ENCODE peak calls at places on chromosome 3, in eight cellular contexts. U is hepatocyte, Y is SK-N-SH, A is neural crest cell, H is gastrocnemius medialis, P is mucosa of descending colon, X is left ventricle myocardium inferior, O is colonic mucosa. C is an unnamed sample.
A peak's percentile ranks its signal among the peaks of the same experiment; 100 is the strongest.

GRCh38 chr3:114899186-114899931 is 247.7 kb downstream of the ZBTB20 start:
- DNase-seq in U (peak; percentile 62), Y (no peak), A (no peak), H (peak; percentile 63), P (no peak), X (no peak), O (peak; percentile 34), C (no peak)

GRCh38 chr3:43769471-43770425 is 79.0 kb downstream of the ABHD5 start:
- DNase-seq in U (peak; percentile 98), Y (peak; percentile 81), A (peak; percentile 94), H (peak; percentile 94), P (peak; percentile 99), X (peak; percentile 96), O (peak; percentile 99), C (peak; percentile 99)

GRCh38 chr3:53083496-53083895 is 37.6 kb upstream of the SFMBT1 start:
- DNase-seq in U (peak; percentile 40), Y (peak; percentile 77), A (no peak), H (no peak), P (no peak), X (peak; percentile 73), O (no peak), C (no peak)

GRCh38 chr3:7682822-7683229 is 818.8 kb upstream of the LMCD1 start:
- DNase-seq in U (peak; percentile 8), Y (no peak), A (no peak), H (peak; percentile 25), P (no peak), X (peak; percentile 41), O (no peak), C (no peak)

GRCh38 chr3:100160516-100160915 is 46.2 kb upstream of the FILIP1L start:
- DNase-seq in U (no peak), Y (no peak), A (no peak), H (no peak), P (no peak), X (no peak), O (no peak), C (no peak)

GRCh38 chr3:8970971-8971589 is 7.8 kb upstream of the RAD18 start:
- DNase-seq in U (peak; percentile 74), Y (peak; percentile 69), A (peak; percentile 80), H (peak; percentile 36), P (peak; percentile 62), X (no peak), O (peak; percentile 77), C (no peak)

GRCh38 chr3:65939841-65940246 is 98.9 kb downstream of the MAGI1 start:
- DNase-seq in U (no peak), Y (no peak), A (no peak), H (no peak), P (no peak), X (no peak), O (no peak), C (no peak)

GRCh38 chr3:130963878-130964277 is 62.7 kb downstream of the ASTE1 start:
- DNase-seq in U (peak; percentile 13), Y (no peak), A (no peak), H (no peak), P (no peak), X (no peak), O (no peak), C (no peak)

DNA sequence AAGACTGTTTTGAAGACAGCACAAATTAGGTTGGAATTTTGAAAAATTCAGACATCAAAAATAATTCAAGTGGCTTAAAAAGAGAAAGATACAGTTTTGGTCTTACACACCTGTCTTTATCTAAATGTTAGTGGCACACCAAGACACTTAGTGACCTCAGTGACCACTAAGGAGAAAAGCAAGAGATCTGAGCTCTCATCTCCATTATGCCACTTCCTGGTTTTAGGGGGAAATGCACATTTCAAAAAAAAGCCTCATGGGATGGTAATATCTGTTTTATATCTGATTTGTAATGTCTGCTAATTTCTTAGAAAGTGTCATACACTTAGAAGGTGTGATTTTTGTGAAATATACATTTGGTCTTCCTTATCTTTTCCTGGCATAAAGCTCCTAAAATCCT is 16.4 kb downstream of the IL12A start:
- DNase-seq in U (no peak), Y (no peak), A (no peak), H (no peak), P (no peak), X (no peak), O (no peak), C (no peak)
- TF ChIP-seq CTCF in U (no peak), Y (no peak), A (no peak), H (no peak), P (no peak), X (no peak), O (no peak), C (peak; percentile 26)

GRCh38 chr3:196547067-196547466 is 21.3 kb downstream of the WDR53 start:
- DNase-seq in U (no peak), Y (no peak), A (no peak), H (no peak), P (no peak), X (no peak), O (no peak), C (no peak)
- TF ChIP-seq CTCF in U (no peak), Y (no peak), A (no peak), H (no peak), P (no peak), X (no peak), O (no peak), C (no peak)

GRCh38 chr3:23913873-23914743 is 2.7 kb downstream of the NKIRAS1 start:
- DNase-seq in U (no peak), Y (no peak), A (no peak), H (no peak), P (no peak), X (no peak), O (no peak), C (no peak)

GRCh38 chr3:23916152-23916885 is 471 bp downstream of the NKIRAS1 start:
- DNase-seq in U (no peak), Y (no peak), A (no peak), H (no peak), P (no peak), X (no peak), O (peak; percentile 49), C (no peak)

GRCh38 chr3:23919628-23920027 is 2.7 kb downstream of the RPL15 start:
- DNase-seq in U (no peak), Y (no peak), A (no peak), H (no peak), P (no peak), X (no peak), O (no peak), C (no peak)

GRCh38 chr3:23915537-23916108 is 1.2 kb downstream of the NKIRAS1 start:
- DNase-seq in U (peak; percentile 47), Y (peak; percentile 39), A (no peak), H (no peak), P (no peak), X (no peak), O (no peak), C (no peak)

DNA sequence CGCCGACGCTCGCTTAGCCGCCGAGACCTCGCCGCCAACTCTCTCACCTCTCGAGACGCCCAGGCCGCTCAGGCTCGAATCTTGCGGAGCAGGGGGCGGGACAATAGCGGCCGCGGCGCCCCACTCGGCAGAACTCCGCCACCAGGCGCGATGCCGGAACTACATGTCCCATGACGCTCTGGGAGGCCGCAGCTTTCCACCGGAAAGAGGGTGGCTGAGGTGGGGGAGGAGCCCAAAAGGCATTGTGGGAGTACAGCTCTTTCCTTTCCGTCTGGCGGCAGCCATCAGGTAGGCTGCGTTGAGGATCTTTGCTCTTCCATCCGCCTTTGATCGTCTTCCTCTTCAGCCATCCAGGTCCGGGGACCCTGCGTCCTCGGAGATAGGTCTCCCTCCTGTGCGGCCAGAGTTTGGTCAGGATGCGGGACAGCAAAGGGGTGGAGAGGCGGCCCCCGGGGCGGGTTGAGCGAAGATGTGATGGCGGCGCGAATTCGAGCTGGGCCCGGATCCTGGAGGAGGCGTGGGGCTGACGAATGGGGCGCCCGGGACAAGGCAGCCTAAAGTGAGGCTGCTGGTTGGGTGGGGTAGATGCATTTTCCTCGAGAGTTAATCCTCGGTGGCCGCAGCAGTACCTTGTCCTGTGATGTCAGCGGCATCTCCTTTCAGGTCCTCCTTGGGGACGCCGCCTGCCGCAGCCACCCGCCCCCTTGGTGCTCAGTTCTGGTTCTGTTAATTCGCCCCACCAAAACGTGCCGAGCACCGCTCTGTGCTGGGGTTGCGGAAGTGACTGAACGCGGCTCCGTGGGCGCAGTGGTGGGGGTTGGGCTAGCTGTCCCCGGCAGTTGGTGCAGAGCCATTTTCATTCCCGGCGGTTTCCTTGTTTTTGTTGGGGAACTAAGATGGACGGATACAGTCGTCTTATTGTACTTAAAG is at the start of the genes NKIRAS1 and RPL15:
- DNase-seq in U (peak; percentile 98), Y (peak; percentile 95), A (peak; percentile 94), H (peak; percentile 97), P (peak; percentile 97), X (peak; percentile 98), O (peak; percentile 98), C (peak; percentile 98)
- TF ChIP-seq CTCF in U (peak; percentile 6), Y (no peak), A (peak; percentile 54), H (peak; percentile 62), P (peak; percentile 40), X (peak; percentile 72), O (peak; percentile 68), C (peak; percentile 73)

DNA sequence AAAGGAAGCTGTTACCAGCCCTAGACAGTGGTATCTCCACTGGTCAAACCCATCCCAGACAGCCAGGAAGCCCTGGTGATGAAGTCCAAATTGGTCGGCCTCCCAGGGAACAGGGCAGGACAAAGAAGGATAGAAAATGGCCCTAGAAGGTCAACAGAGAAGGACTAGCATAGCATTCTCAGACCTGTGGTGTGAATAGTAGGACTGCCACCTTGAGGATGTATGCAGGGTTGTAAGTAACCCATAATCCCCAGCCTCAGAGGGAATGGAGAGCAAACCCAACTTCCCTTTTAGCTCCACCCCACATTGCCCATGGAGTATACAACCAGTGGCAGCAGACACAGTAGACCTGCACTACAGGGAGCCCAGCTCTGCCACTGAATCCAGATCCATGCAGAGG is 68.6 kb upstream of the EIF1B start:
- DNase-seq in U (no peak), Y (no peak), A (no peak), H (no peak), P (no peak), X (no peak), O (no peak), C (no peak)
- TF ChIP-seq CTCF in U (no peak), Y (no peak), A (no peak), H (no peak), P (no peak), X (no peak), O (no peak), C (no peak)

DNA sequence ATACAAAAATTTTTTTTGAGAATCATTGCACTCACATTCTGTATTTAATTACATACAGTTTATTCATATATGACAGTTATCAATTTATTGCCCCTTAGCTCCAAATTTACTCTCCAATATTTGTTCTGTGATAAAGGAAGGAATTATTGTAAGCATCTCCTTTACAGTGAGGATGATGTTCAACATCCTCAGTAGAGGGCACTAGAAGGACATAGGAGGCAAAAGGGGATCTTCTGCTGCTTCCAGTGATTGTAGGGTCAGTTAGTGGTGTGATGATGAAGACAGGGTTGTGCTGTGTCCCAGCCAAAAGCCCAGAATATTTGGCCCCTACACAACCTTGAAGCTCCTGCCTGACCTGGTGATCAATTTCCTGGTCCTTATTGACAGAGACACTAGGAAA is 89.9 kb upstream of the DCBLD2 start:
- DNase-seq in U (no peak), Y (no peak), A (no peak), H (no peak), P (no peak), X (no peak), O (no peak), C (no peak)
- TF ChIP-seq CTCF in U (no peak), Y (peak; percentile 27), A (no peak), H (no peak), P (no peak), X (no peak), O (no peak), C (peak; percentile 40)